ENCODE peak calls at places on chromosome 14, in six cellular contexts. Z is NCI-H187; X is epithelial cell of esophagus; E is heart right ventricle; Y is activated naive CD4-positive, alpha-beta T cell; S is activated T-cell treated with anti-CD3 and anti-CD28 coated beads for 24 hours. V is an unnamed sample.

GRCh38 chr14:93954900-93955891 is 21.2 kb downstream of the ASB2 start:
- DNase-seq in X (no peak), E (no peak), S (no peak), Z (no peak), Y (no peak), V (peak)

GRCh38 chr14:103533999-103534575 is 5.1 kb downstream of the TRMT61A start:
- DNase-seq in Z (no peak), S (no peak), Y (no peak), X (no peak), E (no peak), V (no peak)

GRCh38 chr14:78997811-78998210 is 827.6 kb downstream of the NRXN3 start:
- DNase-seq in Z (peak), E (no peak), S (no peak), Y (no peak), X (peak), V (no peak)

GRCh38 chr14:23613242-23614070 is 22.7 kb upstream of the DHRS2 start:
- DNase-seq in Y (no peak), E (no peak), X (no peak), Z (no peak), S (no peak), V (no peak)

GRCh38 chr14:101173698-101174521 is 270.4 kb upstream of the RTL1 start:
- DNase-seq in E (no peak), X (no peak), Z (no peak), S (no peak), Y (no peak), V (no peak)

GRCh38 chr14:51147183-51147582 is 52.3 kb upstream of the TRIM9 start:
- DNase-seq in Y (no peak), X (no peak), Z (no peak), S (no peak), E (no peak), V (no peak)

GRCh38 chr14:85038526-85038925 is 491.4 kb upstream of the FLRT2 start:
- DNase-seq in E (no peak), S (no peak), Z (no peak), X (no peak), Y (no peak), V (no peak)

GRCh38 chr14:51020024-51020710 is 74.7 kb downstream of the TRIM9 start:
- DNase-seq in Z (peak), E (no peak), X (no peak), S (no peak), Y (no peak), V (no peak)

GRCh38 chr14:50320279-50320678 is 8.2 kb downstream of the DMAC2L start:
- DNase-seq in S (no peak), Z (no peak), E (no peak), Y (no peak), X (peak), V (no peak)

GRCh38 chr14:51654549-51654879 is 2.8 kb downstream of the FRMD6 start:
- DNase-seq in Z (no peak), Y (no peak), S (no peak), X (no peak), E (no peak), V (no peak)

GRCh38 chr14:96638041-96638855 is 136.1 kb downstream of the PAPOLA start:
- DNase-seq in X (no peak), E (no peak), Z (no peak), Y (no peak), S (no peak), V (no peak)

GRCh38 chr14:68203871-68204270 is 384.3 kb downstream of the RAD51B start:
- DNase-seq in S (no peak), E (no peak), X (no peak), Z (no peak), Y (no peak), V (no peak)

GRCh38 chr14:90850487-90850886 is 34.3 kb upstream of the TTC7B start:
- DNase-seq in Z (no peak), E (no peak), X (peak), S (no peak), Y (no peak), V (no peak)

GRCh38 chr14:105067140-105067968 is 2.1 kb upstream of the GPR132 start:
- DNase-seq in Z (no peak), X (peak), S (peak), E (no peak), Y (peak), V (no peak)

GRCh38 chr14:106875503-106875902 is 1349.1 kb downstream of the TMEM121 start:
- DNase-seq in X (no peak), S (no peak), E (peak), Z (no peak), Y (peak), V (peak)

GRCh38 chr14:88002421-88002820 is 2.5 kb upstream of the GPR65 start:
- DNase-seq in S (no peak), X (no peak), E (no peak), Y (no peak), Z (no peak), V (no peak)

GRCh38 chr14:58969951-58970751 is 218.3 kb upstream of the DAAM1 start:
- DNase-seq in X (no peak), Y (no peak), S (no peak), E (no peak), Z (no peak), V (no peak)

V was measured in natural killer cell.